ENCODE peak calls at places on chromosome 12, in seven cellular contexts. Y, L, O, S, H, B and K are unnamed samples.
A peak's percentile ranks its signal among the peaks of the same experiment; 100 is the strongest.

GRCh38 chr12:2697057-2697456 is 97.7 kb upstream of the FKBP4 start:
- DNase-seq in S (no peak), B (no peak), Y (no peak), H (no peak), L (no peak), O (no peak), K (no peak)

GRCh38 chr12:14239350-14239934 is 126.0 kb upstream of the ATF7IP start:
- DNase-seq in B (peak; percentile 57), O (peak; percentile 14), Y (no peak), H (no peak), L (peak; percentile 87), S (no peak), K (no peak)

GRCh38 chr12:75208851-75209781 is 523 bp downstream of the KCNC2 start:
- DNase-seq in S (no peak), B (peak; percentile 34), Y (no peak), L (peak; percentile 34), O (no peak), H (no peak), K (peak; percentile 31)

GRCh38 chr12:105459760-105460325 is 129.4 kb downstream of the C12orf75 start:
- DNase-seq in L (no peak), Y (no peak), O (peak; percentile 28), H (no peak), S (no peak), B (no peak), K (no peak)

GRCh38 chr12:126397071-126397571 is 1331.9 kb downstream of the AACS start:
- DNase-seq in L (peak; percentile 80), S (no peak), B (peak; percentile 66), Y (no peak), O (no peak), H (no peak), K (no peak)

GRCh38 chr12:123532021-123532420 is 1.5 kb downstream of the RILPL1 start:
- DNase-seq in Y (no peak), S (no peak), L (peak; percentile 56), H (no peak), O (peak; percentile 48), B (peak; percentile 12), K (peak; percentile 20)

GRCh38 chr12:94435511-94435927 is 24.1 kb downstream of the CEP83 start:
- DNase-seq in B (no peak), L (peak; percentile 46), S (no peak), H (no peak), O (no peak), Y (no peak), K (no peak)

GRCh38 chr12:124024790-124025189 is 51.8 kb downstream of the ZNF664 start:
- DNase-seq in B (no peak), L (no peak), S (no peak), H (no peak), Y (no peak), O (no peak), K (no peak)

GRCh38 chr12:1439201-1439600 is 155.2 kb downstream of the FBXL14 start:
- DNase-seq in S (no peak), L (no peak), B (no peak), O (no peak), Y (no peak), H (no peak), K (no peak)

GRCh38 chr12:27261866-27262265 is 17.8 kb downstream of the STK38L start:
- DNase-seq in H (no peak), O (no peak), L (peak; percentile 52), S (no peak), B (no peak), Y (no peak), K (no peak)

DNA sequence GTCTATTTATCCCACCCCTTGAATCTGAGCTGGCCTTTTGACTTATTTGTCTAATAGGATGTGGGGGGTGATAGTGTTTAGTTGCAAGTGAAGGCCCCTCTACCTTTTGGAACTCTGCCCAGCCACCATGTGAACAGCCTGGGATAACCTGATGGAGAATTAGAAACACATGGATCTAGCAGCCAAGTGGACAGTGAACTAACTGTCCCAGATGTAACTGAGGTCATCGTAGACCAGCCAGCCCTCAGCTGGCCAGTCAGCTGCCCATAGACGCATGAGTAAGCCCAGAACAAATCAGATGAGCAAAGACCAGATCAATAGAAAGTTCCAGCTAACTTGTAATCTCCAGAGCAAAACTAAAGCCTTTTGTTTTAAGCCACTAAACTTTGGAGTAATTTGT is 19.0 kb downstream of the KLRB1 start:
- DNase-seq in O (no peak), Y (no peak), B (no peak), S (no peak), L (no peak), H (no peak), K (no peak)
- H3K9me3 ChIP-seq in O (no peaks in the 10 kb centered on the region), Y (no peaks in the 10 kb centered on the region), B (no peaks in the 10 kb centered on the region), S (no peaks in the 10 kb centered on the region), L (no peaks in the 10 kb centered on the region), H (no peaks in the 10 kb centered on the region), K (no peaks in the 10 kb centered on the region)

GRCh38 chr12:65959452-65959851 is 135.2 kb downstream of the HMGA2 start:
- DNase-seq in L (no peak), S (no peak), Y (no peak), H (no peak), B (no peak), O (no peak), K (no peak)
- H3K36me3 ChIP-seq in L (no peaks in the 10 kb centered on the region), S (no peaks in the 10 kb centered on the region), Y (no peaks in the 10 kb centered on the region), H (no peaks in the 10 kb centered on the region), B (peaks cover 45% of the 10 kb centered on the region), O (no peaks in the 10 kb centered on the region), K (no peaks in the 10 kb centered on the region)

GRCh38 chr12:12813120-12814101 is at the start of gene DDX47:
- DNase-seq in O (peak; percentile 96), B (peak; percentile 74), H (peak; percentile 97), Y (peak; percentile 97), S (peak; percentile 76), L (peak; percentile 93), K (peak; percentile 91)

GRCh38 chr12:12812163-12812562 is 983 bp upstream of the DDX47 start:
- DNase-seq in L (no peak), B (no peak), O (no peak), H (no peak), S (no peak), Y (no peak), K (no peak)

GRCh38 chr12:12810507-12811143 is 2.5 kb upstream of the DDX47 start:
- DNase-seq in S (no peak), Y (no peak), O (no peak), L (no peak), H (no peak), B (no peak), K (no peak)

GRCh38 chr12:12811343-12811742 is 1.8 kb upstream of the DDX47 start:
- DNase-seq in S (no peak), L (no peak), O (no peak), H (no peak), Y (no peak), B (no peak), K (no peak)

DNA sequence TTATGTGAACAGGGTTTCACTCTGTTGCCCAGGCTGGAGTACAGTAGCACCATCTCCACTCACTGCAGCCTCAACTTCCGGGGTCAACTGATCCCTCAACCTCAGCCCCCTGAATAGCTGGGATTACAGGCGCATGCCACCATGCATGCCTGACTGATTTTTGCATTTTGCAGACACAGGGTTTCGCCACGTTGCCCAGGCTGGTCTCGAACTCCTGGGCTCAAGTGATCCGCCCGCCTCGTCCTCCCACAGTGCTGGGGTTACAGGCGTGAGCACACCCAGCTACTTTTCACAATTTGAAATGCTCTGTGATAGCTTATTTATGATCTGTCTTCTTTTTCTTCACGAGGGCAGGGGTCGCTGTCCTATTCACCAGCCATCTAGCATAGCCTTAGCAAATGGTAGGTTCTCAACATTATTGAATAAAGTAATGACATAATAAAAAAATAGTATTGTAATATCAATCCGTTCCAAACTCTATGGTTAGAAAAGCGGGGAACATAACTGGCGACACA is 484 bp upstream of the DDX47 start:
- DNase-seq in Y (peak; percentile 18), L (no peak), S (no peak), H (no peak), B (no peak), O (no peak), K (no peak)
- H3K4me3 ChIP-seq in Y (no peak overlapping the region), L (no peak overlapping the region), S (no peak overlapping the region), H (no peak overlapping the region), B (no peak overlapping the region), O (peak overlapping the region; percentile 68), K (peak overlapping the region; percentile 91)

GRCh38 chr12:34392741-34393085 is 370.4 kb downstream of the ALG10 start:
- DNase-seq in Y (no peak), B (no peak), L (no peak), H (no peak), O (no peak), S (no peak), K (no peak)
- H3K9me3 ChIP-seq in Y (no peaks in the 10 kb centered on the region), B (peaks cover 24% of the 10 kb centered on the region), L (no peaks in the 10 kb centered on the region), H (peaks cover 99% of the 10 kb centered on the region), O (no peaks in the 10 kb centered on the region), S (peaks cover 90% of the 10 kb centered on the region), K (no peaks in the 10 kb centered on the region)

DNA sequence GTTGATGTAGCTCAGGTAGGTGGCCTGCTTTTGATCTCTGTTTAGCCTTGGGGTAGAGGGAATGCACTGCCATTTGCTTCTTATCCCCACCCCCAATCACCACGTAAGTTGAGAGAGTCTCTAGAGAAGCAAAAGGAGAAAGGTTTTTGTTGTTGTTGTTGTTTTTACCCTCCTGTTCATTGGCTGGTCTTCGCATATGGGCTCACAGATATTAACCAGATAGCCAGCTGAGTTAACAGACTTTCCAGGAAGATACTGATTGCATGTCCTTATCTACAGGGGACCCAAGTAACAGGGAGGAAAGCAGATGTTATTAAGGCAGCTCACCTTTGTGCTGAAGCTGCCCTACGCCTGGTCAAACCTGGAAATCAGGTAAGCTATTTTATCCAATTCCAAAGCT is 2.9 kb downstream of the PA2G4 start:
- DNase-seq in S (no peak), Y (no peak), H (no peak), B (no peak), L (no peak), O (no peak), K (no peak)
- H3K36me3 ChIP-seq in S (peaks cover 55% of the 10 kb centered on the region), Y (peaks cover 5% of the 10 kb centered on the region), H (peaks cover 8% of the 10 kb centered on the region), B (peaks cover 35% of the 10 kb centered on the region), L (peaks cover 44% of the 10 kb centered on the region), O (peaks cover 61% of the 10 kb centered on the region), K (peaks cover 72% of the 10 kb centered on the region)

GRCh38 chr12:121034906-121035305 is 4.1 kb downstream of the OASL start:
- DNase-seq in Y (no peak), B (no peak), O (no peak), L (no peak), S (no peak), H (no peak), K (peak; percentile 12)
- H3K4me3 ChIP-seq in Y (no peak overlapping the region), B (no peak overlapping the region), O (no peak overlapping the region), L (no peak overlapping the region), S (no peak overlapping the region), H (no peak overlapping the region), K (no peak overlapping the region)

GRCh38 chr12:133221241-133221640 is 14.4 kb downstream of the ANHX start:
- DNase-seq in S (no peak), L (no peak), O (no peak), H (no peak), B (no peak), Y (no peak), K (no peak)
- H3K9me3 ChIP-seq in S (peaks cover 80% of the 10 kb centered on the region), L (no peaks in the 10 kb centered on the region), O (peaks cover 11% of the 10 kb centered on the region), H (peaks cover 85% of the 10 kb centered on the region), B (peaks cover 30% of the 10 kb centered on the region), Y (no peaks in the 10 kb centered on the region), K (no peaks in the 10 kb centered on the region)

GRCh38 chr12:103952497-103952896 is 13.2 kb upstream of the TDG start:
- DNase-seq in Y (no peak), S (no peak), O (no peak), B (no peak), H (no peak), L (no peak), K (no peak)
- H3K36me3 ChIP-seq in Y (peaks cover 5% of the 10 kb centered on the region), S (peaks cover 45% of the 10 kb centered on the region), O (peaks cover 70% of the 10 kb centered on the region), B (peaks cover 57% of the 10 kb centered on the region), H (no peaks in the 10 kb centered on the region), L (peaks cover 64% of the 10 kb centered on the region), K (peaks cover 63% of the 10 kb centered on the region)